ENCODE peak calls at places on chromosomes 11 and 22, in five cellular contexts. L, B, X, M and R are unnamed samples.

GRCh38 chr11:118436639-118437045 is 350 bp downstream of the KMT2A start:
- DNase-seq in L (peak), B (no peak), X (no peak), M (no peak), R (peak)

GRCh38 chr11:88338223-88338661 is 706 bp upstream of the CTSC start:
- DNase-seq in L (peak), B (peak), X (no peak), M (peak), R (peak)

GRCh38 chr22:23094260-23094659 is 23.9 kb downstream of the GNAZ start:
- DNase-seq in L (no peak), B (no peak), X (no peak), M (no peak), R (no peak)

GRCh38 chr11:48006301-48006992 is 26.1 kb downstream of the PTPRJ start:
- DNase-seq in L (no peak), B (no peak), X (no peak), M (peak), R (peak)

GRCh38 chr11:33646629-33647028 is 54.0 kb downstream of the C11orf91 start:
- DNase-seq in L (no peak), B (no peak), X (no peak), M (no peak), R (no peak)

GRCh38 chr11:103354656-103355055 is 245.4 kb downstream of the DYNC2H1 start:
- DNase-seq in L (no peak), B (no peak), X (no peak), M (no peak), R (no peak)

GRCh38 chr11:12223771-12224536 is 113.6 kb downstream of the MICAL2 start:
- DNase-seq in L (no peak), B (no peak), X (no peak), M (peak), R (no peak)

GRCh38 chr11:73156686-73157085 is 14.6 kb upstream of the FCHSD2 start:
- DNase-seq in L (no peak), B (no peak), X (no peak), M (no peak), R (no peak)

GRCh38 chr11:62108017-62108750 is 15.6 kb upstream of the INCENP start:
- DNase-seq in L (peak), B (peak), X (peak), M (peak), R (peak)

GRCh38 chr11:111269146-111269868 is 23.8 kb downstream of the POU2AF2 start:
- DNase-seq in L (no peak), B (no peak), X (no peak), M (no peak), R (no peak)

GRCh38 chr11:96259053-96259837 is 83.8 kb downstream of the MAML2 start:
- DNase-seq in L (no peak), B (peak), X (no peak), M (peak), R (peak)

GRCh38 chr11:27216268-27217149 is 146.5 kb downstream of the CCDC34 start:
- DNase-seq in L (no peak), B (peak), X (no peak), M (no peak), R (no peak)

GRCh38 chr11:128695539-128696221 is 1.8 kb downstream of the FLI1 start:
- DNase-seq in L (peak), B (no peak), X (no peak), M (no peak), R (no peak)

GRCh38 chr22:50599816-50600454 is 658 bp upstream of the MAPK8IP2 start:
- DNase-seq in L (peak), B (no peak), X (no peak), M (no peak), R (peak)

GRCh38 chr11:45017329-45017728 is 66.6 kb upstream of the TP53I11 start:
- DNase-seq in L (peak), B (no peak), X (no peak), M (no peak), R (no peak)
- TF ChIP-seq CTCF in L (peak), B (no peak), X (peak), M (no peak), R (no peak)

GRCh38 chr11:108929241-108929640 is 264.4 kb downstream of the DDX10 start:
- DNase-seq in L (no peak), B (peak), X (peak), M (peak), R (peak)
- TF ChIP-seq CTCF in L (no peak), B (no peak), X (no peak), M (no peak), R (no peak)

GRCh38 chr11:131914299-131914902 is 544.0 kb downstream of the NTM start:
- DNase-seq in L (no peak), B (no peak), X (no peak), M (no peak), R (no peak)
- TF ChIP-seq CTCF in L (peak), B (no peak), X (no peak), M (peak), R (no peak)

DNA sequence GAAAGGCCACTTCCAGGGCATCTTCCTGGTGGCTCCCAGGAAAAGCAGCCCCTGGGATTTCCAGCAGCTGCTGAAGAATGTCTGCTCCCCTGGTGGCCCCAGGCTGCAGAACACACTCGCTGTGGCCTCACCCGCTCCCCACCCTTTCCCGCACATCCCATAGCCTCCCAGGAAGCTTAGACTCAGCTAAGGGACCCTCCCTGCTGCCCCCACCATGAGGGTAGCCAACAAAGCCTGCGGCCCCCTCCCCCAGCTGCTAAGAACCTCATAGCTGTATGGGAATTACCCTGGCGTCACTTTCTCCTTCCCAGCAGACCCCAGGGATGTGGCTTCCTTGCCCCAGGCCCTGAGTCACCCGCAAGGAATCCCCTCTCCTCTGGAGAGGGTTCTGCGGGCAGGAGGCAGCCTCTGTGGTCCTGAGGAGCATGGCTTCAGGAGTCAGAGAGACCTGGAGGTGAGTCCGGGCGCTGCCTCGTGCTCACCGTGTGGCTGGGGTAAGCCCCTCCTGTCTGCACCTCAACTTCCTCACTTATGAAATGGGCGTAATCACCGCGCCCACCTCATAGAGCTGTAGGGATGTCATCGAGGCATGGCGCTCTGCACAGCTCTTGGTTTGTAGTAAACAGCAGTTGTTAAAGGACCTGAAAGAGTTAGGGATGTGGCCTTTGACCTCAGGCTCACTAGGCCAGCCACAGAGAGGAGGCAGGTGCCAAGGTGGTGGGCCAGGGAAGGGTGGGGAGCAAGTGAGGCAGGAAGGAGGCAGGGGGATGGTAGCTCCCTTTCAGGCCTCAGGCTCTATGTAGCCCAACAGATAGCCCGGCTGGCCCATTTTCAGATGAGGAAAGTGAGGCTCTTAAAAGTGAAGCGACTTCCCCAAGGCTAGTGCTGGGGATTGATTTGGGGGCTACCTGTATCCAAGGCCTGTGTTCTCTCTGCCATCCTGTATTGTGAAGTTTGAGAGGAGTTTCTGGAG is 71.2 kb downstream of the LRRC32 start:
- DNase-seq in L (peak), B (no peak), X (no peak), M (no peak), R (no peak)
- TF ChIP-seq CTCF in L (no peak), B (no peak), X (no peak), M (no peak), R (no peak)

DNA sequence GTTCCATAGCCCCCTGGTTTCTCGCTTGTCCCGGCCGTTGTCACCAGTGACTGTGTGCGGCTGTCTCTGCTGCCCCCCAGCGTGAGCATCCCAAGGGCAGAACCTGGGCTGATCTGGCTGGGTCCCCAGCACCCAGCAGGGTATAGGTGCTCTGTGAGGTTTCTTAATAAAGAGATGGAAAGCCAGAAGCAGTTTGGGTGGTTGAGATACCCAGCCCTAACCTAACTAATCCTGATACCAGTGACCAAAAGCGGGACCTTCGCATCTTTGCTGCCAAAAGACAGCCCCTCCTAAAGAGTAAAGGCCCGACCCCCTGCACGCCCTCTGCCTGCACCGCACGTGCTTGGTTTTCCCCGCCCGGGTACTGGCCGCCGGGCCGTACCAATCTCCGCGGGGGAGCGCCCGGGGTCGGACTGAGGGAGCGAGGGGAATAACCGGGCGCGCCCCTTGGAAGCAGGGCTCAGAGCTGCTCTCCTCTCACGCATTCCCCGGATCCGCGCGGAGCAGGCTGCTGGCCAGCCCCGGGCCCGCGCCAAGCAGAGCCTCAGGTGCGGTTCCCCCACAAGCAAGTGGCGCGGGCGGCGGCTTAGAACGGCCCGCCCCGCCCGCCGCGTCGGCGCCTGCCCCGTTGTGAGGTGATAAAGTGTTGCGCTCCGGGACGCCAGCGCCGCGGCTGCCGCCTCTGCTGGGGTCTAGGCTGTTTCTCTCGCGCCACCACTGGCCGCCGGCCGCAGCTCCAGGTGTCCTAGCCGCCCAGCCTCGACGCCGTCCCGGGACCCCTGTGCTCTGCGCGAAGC is at the start of gene DGAT2:
- DNase-seq in L (peak), B (no peak), X (peak), M (peak), R (peak)
- TF ChIP-seq CTCF in L (peak), B (no peak), X (peak), M (peak), R (peak)

DNA sequence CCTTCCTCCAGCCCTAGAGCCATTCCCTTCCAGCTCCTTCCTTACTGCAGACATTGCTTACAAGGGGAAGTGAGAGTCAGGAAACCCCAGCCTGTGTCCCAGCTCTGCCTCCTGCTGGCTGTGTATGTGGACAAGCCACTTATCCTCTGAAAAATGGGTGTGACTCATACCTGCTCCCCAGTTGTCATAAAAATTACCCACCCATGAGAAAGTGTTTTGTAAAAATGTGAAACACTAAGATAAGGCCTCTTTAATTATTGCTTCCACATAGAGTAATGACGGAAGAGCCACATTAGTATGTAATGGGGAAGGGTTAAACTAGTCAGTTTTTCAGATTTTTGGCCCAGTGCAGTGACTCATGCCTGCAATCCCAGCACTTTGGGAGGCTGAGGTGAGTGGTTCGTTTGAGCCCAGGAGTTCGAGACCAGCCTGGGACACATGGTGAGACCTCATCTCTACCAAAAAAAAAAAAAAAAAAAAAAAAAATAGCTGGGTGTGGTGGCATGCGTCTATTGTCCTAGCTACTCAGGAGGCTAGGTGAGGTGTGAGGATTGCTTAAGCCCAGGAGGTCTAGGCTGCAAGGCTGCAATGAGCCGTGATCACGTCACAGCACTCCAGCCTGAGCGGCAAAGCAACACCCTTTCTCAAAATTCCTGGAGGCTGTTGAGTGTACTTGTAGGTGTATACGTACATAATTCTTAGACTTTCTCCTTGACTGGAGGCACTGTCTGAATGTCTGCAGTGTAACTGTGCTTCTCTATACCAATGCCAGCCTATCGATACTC is 84.9 kb downstream of the CTTN start:
- DNase-seq in L (peak), B (no peak), X (peak), M (peak), R (peak)
- TF ChIP-seq CTCF in L (peak), B (peak), X (peak), M (peak), R (no peak)

GRCh38 chr11:97454988-97455387 is 1065.2 kb downstream of the JRKL start:
- DNase-seq in L (no peak), B (no peak), X (no peak), M (peak), R (no peak)
- TF ChIP-seq CTCF in L (peak), B (no peak), X (no peak), M (peak), R (peak)